ENCODE peak calls at places on chromosomes 2 and 18, in nine cellular contexts. Q, W, F, P, Y, E, B, M and J are unnamed samples.

GRCh38 chr2:197241590-197241989 is 69.0 kb downstream of the ANKRD44 start:
- DNase-seq in Q (no peak), B (no peak), W (no peak), Y (no peak), M (no peak), F (no peak), E (no peak), P (no peak), J (no peak)

GRCh38 chr18:24000613-24001490 is 13.7 kb upstream of the TTC39C start:
- DNase-seq in P (no peak), F (no peak), Y (no peak), E (no peak), Q (no peak), W (no peak), B (no peak), M (no peak), J (no peak)

GRCh38 chr18:68840554-68841263 is 42.8 kb downstream of the CCDC102B start:
- DNase-seq in Y (peak; percentile 61), W (no peak), P (peak; percentile 96), B (peak; percentile 2), F (peak; percentile 92), Q (peak; percentile 77), M (peak; percentile 23), E (peak; percentile 5), J (no peak)

GRCh38 chr2:209688388-209688787 is 83.2 kb upstream of the UNC80 start:
- DNase-seq in W (no peak), E (no peak), P (no peak), B (no peak), Y (no peak), Q (peak; percentile 61), F (no peak), M (no peak), J (no peak)

GRCh38 chr2:2392332-2392731 is 61.3 kb upstream of the MYT1L start:
- DNase-seq in E (no peak), F (no peak), Y (no peak), M (no peak), Q (no peak), B (no peak), P (no peak), W (no peak), J (no peak)

GRCh38 chr18:34493566-34494358 is 216.3 kb upstream of the DTNA start:
- DNase-seq in Q (peak; percentile 54), P (peak; percentile 13), F (peak; percentile 19), E (peak; percentile 76), M (no peak), W (no peak), B (no peak), Y (peak; percentile 79), J (peak; percentile 68)

GRCh38 chr2:217929757-217930707 is 72.8 kb downstream of the TNS1 start:
- DNase-seq in P (peak; percentile 89), Y (no peak), Q (no peak), E (no peak), B (no peak), F (no peak), W (no peak), M (no peak), J (no peak)

GRCh38 chr2:217795706-217796465 is 206.9 kb downstream of the TNS1 start:
- DNase-seq in F (no peak), P (peak; percentile 35), E (no peak), W (no peak), M (no peak), Y (no peak), Q (no peak), B (no peak), J (no peak)

GRCh38 chr2:7020468-7020867 is 103.3 kb downstream of the RNF144A start:
- DNase-seq in E (no peak), B (no peak), Y (no peak), F (no peak), P (no peak), Q (no peak), M (no peak), W (no peak), J (no peak)

GRCh38 chr2:135124924-135125886 is 73.1 kb downstream of the RAB3GAP1 start:
- DNase-seq in Y (no peak), Q (peak; percentile 83), M (peak; percentile 62), E (no peak), W (no peak), F (no peak), P (no peak), B (no peak), J (no peak)

GRCh38 chr2:225328192-225328591 is 71.3 kb upstream of the NYAP2 start:
- DNase-seq in E (no peak), B (no peak), Q (no peak), W (no peak), M (no peak), F (no peak), Y (peak; percentile 39), P (peak; percentile 54), J (no peak)

GRCh38 chr18:71028285-71028762 is 739.5 kb downstream of the SOCS6 start:
- DNase-seq in Q (no peak), B (no peak), E (no peak), Y (no peak), F (peak; percentile 76), P (no peak), W (no peak), M (no peak), J (no peak)

GRCh38 chr2:226796840-226797288 is 2.8 kb downstream of the IRS1 start:
- DNase-seq in F (peak; percentile 90), Y (peak; percentile 31), P (no peak), M (no peak), E (no peak), Q (no peak), W (no peak), B (no peak), J (no peak)

GRCh38 chr2:229810786-229811185 is 96.4 kb upstream of the DNER start:
- DNase-seq in F (no peak), Y (no peak), E (no peak), Q (no peak), M (no peak), B (no peak), P (no peak), W (no peak), J (no peak)

GRCh38 chr2:30756051-30756719 is 51.1 kb downstream of the CAPN13 start:
- DNase-seq in E (no peak), Y (peak; percentile 56), W (no peak), P (no peak), M (no peak), F (peak; percentile 81), B (peak; percentile 49), Q (peak; percentile 50), J (no peak)

GRCh38 chr2:46848446-46848845 is 67.2 kb downstream of the MCFD2 start:
- DNase-seq in B (no peak), Q (no peak), F (peak; percentile 71), M (no peak), Y (no peak), P (no peak), E (no peak), W (no peak), J (no peak)

GRCh38 chr2:178005756-178006155 is 66.8 kb downstream of the PDE11A start:
- DNase-seq in Y (no peak), F (no peak), E (no peak), Q (no peak), M (no peak), B (no peak), W (no peak), P (peak; percentile 5), J (no peak)

GRCh38 chr2:71932027-71932779 is 215.5 kb downstream of the CYP26B1 start:
- DNase-seq in E (no peak), M (no peak), F (no peak), P (no peak), W (no peak), Q (no peak), B (no peak), Y (no peak), J (no peak)

GRCh38 chr2:10303634-10304378 is 1.1 kb downstream of the HPCAL1 start:
- DNase-seq in B (peak; percentile 57), Q (peak; percentile 47), Y (peak; percentile 77), P (no peak), M (no peak), E (peak; percentile 76), W (no peak), F (peak; percentile 51), J (peak; percentile 60)
- TF ChIP-seq EZH2 in B (no peak), Q (no peak), Y (no peak), P (no peak), M (no peak), E (peak; percentile 79), W (no peak), F (no peak), J (no peak)

DNA sequence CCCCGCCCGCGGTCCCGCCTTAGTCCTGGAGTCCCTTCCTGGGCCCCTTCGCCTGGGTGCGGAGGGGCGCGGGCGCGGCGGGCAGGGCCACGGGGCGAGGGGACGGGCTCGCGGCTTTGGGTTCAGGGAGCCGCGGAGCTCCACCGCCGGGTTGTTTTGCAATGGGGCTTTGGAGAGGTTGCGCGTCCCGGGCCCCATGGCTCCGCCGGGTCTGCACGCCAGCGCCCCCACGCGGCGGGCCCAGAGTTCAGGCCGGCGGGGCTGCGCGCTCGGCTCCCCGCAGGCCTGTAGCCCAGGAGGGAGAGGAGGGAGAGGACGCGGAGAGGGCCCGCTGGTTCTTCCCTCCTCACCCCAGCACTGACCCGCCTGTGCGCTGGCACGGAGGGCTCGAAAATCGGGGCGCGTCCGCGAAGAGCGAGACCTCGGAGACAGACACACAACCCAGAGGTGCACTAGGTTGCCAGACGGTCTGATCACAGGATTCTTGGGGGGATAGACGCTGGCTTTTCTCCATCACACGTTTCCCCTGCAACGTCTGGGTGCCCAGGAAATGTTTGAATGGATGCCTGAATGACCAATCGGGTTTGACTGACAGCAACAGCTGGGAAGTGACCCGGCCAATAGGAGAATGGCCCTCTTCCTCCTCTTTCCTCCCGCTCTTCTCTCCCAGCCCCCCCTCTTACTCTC is 4.9 kb upstream of the SIX2 start:
- DNase-seq in W (no peak), M (no peak), P (no peak), Y (peak; percentile 71), E (peak; percentile 89), F (peak; percentile 74), B (no peak), Q (no peak), J (no peak)
- TF ChIP-seq EZH2 in W (no peak), M (no peak), P (no peak), Y (no peak), E (no peak), F (no peak), B (no peak), Q (no peak), J (no peak)

GRCh38 chr2:176139170-176139611 is 9.7 kb downstream of the HOXD8 start:
- DNase-seq in E (no peak), Y (no peak), P (no peak), F (peak; percentile 77), M (no peak), Q (no peak), W (no peak), B (no peak), J (no peak)
- TF ChIP-seq EZH2 in E (peak; percentile 63), Y (no peak), P (peak; percentile 45), F (no peak), M (no peak), Q (no peak), W (no peak), B (no peak), J (no peak)

GRCh38 chr2:145623136-145623535 is 1103.2 kb upstream of the ZEB2 start:
- DNase-seq in B (no peak), Y (no peak), E (no peak), P (peak; percentile 87), F (no peak), Q (peak; percentile 32), W (no peak), M (no peak), J (no peak)
- TF ChIP-seq EZH2 in B (no peak), Y (no peak), E (no peak), P (no peak), F (no peak), Q (no peak), W (no peak), M (no peak), J (no peak)

GRCh38 chr2:218962859-218963492 is 3.5 kb downstream of the CDK5R2 start:
- DNase-seq in W (no peak), E (peak; percentile 98), P (peak; percentile 71), B (peak; percentile 79), F (peak; percentile 74), M (peak; percentile 64), Y (peak; percentile 84), Q (peak; percentile 73), J (peak; percentile 52)
- TF ChIP-seq EZH2 in W (no peak), E (peak; percentile 62), P (peak; percentile 65), B (no peak), F (no peak), M (no peak), Y (no peak), Q (no peak), J (no peak)